ENCODE peak calls at places on chromosomes 4 and X, in eight cellular contexts. G is A549; J is CD8-positive, alpha-beta memory T cell; X is CD4-positive, alpha-beta memory T cell; N is tibial artery; A is GM23248; M is SK-N-SH; V is prostate gland. I is an unnamed sample.
A peak's percentile ranks its signal among the peaks of the same experiment; 100 is the strongest.

GRCh38 chr4:80213117-80213815 is 16.0 kb downstream of the PRDM8 start:
- DNase-seq in G (no peak), J (no peak), X (no peak), N (no peak), A (peak; percentile 93), M (no peak), V (no peak), I (no peak)

GRCh38 chr4:13968723-13969122 is 341.2 kb upstream of the BOD1L1 start:
- DNase-seq in G (no peak), J (no peak), X (no peak), N (no peak), A (peak; percentile 32), M (no peak), V (no peak), I (no peak)

GRCh38 chr4:128844931-128845330 is 35.4 kb downstream of the JADE1 start:
- DNase-seq in G (no peak), J (no peak), X (no peak), N (peak; percentile 56), A (no peak), M (no peak), V (peak; percentile 46), I (peak; percentile 78)

GRCh38 chrX:8504451-8504850 is 39.8 kb downstream of the VCX3B start:
- DNase-seq in G (no peak), J (no peak), X (no peak), N (no peak), A (no peak), M (no peak), V (no peak), I (no peak)

GRCh38 chrX:12984629-12985303 is 9.9 kb downstream of the TMSB4X start:
- DNase-seq in G (peak; percentile 43), J (peak; percentile 69), X (peak; percentile 74), N (no peak), A (peak; percentile 31), M (no peak), V (peak; percentile 51), I (no peak)

GRCh38 chr4:70183168-70183939 is 12.2 kb upstream of the ODAM start:
- DNase-seq in G (peak; percentile 0), J (no peak), X (no peak), N (no peak), A (peak; percentile 74), M (peak; percentile 3), V (no peak), I (no peak)

GRCh38 chr4:84403656-84404055 is 95.4 kb downstream of the NKX6-1 start:
- DNase-seq in G (no peak), J (no peak), X (no peak), N (no peak), A (peak; percentile 30), M (no peak), V (no peak), I (no peak)

GRCh38 chr4:143375326-143376073 is 38.8 kb downstream of the GAB1 start:
- DNase-seq in G (no peak), J (no peak), X (no peak), N (no peak), A (peak; percentile 46), M (peak; percentile 39), V (no peak), I (no peak)

GRCh38 chrX:134990475-134991473 is at the start of gene SMIM10:
- DNase-seq in G (no peak), J (peak; percentile 43), X (no peak), N (peak; percentile 73), A (peak; percentile 85), M (peak; percentile 78), V (peak; percentile 8), I (peak; percentile 93)

GRCh38 chr4:74447636-74448233 is 2.8 kb downstream of the AREG start:
- DNase-seq in G (no peak), J (no peak), X (no peak), N (no peak), A (no peak), M (no peak), V (no peak), I (no peak)

GRCh38 chrX:45824471-45824870 is 623.8 kb upstream of the DIPK2B start:
- DNase-seq in G (peak; percentile 73), J (no peak), X (no peak), N (peak; percentile 38), A (peak; percentile 94), M (peak; percentile 21), V (no peak), I (no peak)

GRCh38 chr4:12924728-12925320 is 559.3 kb downstream of the RAB28 start:
- DNase-seq in G (no peak), J (no peak), X (no peak), N (no peak), A (no peak), M (no peak), V (no peak), I (no peak)

GRCh38 chr4:15557806-15558550 is 88.3 kb downstream of the CC2D2A start:
- DNase-seq in G (no peak), J (no peak), X (no peak), N (no peak), A (no peak), M (no peak), V (no peak), I (no peak)

GRCh38 chrX:137194164-137194563 is 160.4 kb upstream of the GPR101 start:
- DNase-seq in G (peak; percentile 5), J (no peak), X (no peak), N (no peak), A (peak; percentile 36), M (peak; percentile 16), V (no peak), I (no peak)

GRCh38 chr4:24856586-24856985 is 56.3 kb downstream of the CCDC149 start:
- DNase-seq in G (no peak), J (no peak), X (no peak), N (peak; percentile 28), A (peak; percentile 29), M (peak; percentile 7), V (no peak), I (no peak)

GRCh38 chr4:147799986-147800555 is 68.2 kb downstream of the ARHGAP10 start:
- DNase-seq in G (no peak), J (peak; percentile 75), X (peak; percentile 86), N (no peak), A (no peak), M (no peak), V (no peak), I (no peak)

GRCh38 chr4:137076908-137077307 is 455.4 kb downstream of the PCDH18 start:
- DNase-seq in G (no peak), J (no peak), X (no peak), N (no peak), A (no peak), M (no peak), V (no peak), I (no peak)

GRCh38 chr4:51885371-51885770 is 42.4 kb downstream of the DCUN1D4 start:
- DNase-seq in G (peak; percentile 13), J (no peak), X (no peak), N (no peak), A (peak; percentile 57), M (peak; percentile 21), V (no peak), I (no peak)

GRCh38 chr4:133394971-133395627 is 246.0 kb downstream of the PCDH10 start:
- DNase-seq in G (no peak), J (no peak), X (no peak), N (no peak), A (no peak), M (no peak), V (no peak), I (peak; percentile 47)

GRCh38 chr4:37837446-37837845 is 11.0 kb downstream of the PGM2 start:
- DNase-seq in G (no peak), J (no peak), X (no peak), N (no peak), A (peak; percentile 43), M (no peak), V (no peak), I (no peak)
- H3K27ac ChIP-seq in G (no peak overlapping the region), J (no peak overlapping the region), X (no peak overlapping the region), N (no peak overlapping the region), A (no peak overlapping the region), M (peak overlapping the region; percentile 64), V (no peak overlapping the region), I (no peak overlapping the region)

DNA sequence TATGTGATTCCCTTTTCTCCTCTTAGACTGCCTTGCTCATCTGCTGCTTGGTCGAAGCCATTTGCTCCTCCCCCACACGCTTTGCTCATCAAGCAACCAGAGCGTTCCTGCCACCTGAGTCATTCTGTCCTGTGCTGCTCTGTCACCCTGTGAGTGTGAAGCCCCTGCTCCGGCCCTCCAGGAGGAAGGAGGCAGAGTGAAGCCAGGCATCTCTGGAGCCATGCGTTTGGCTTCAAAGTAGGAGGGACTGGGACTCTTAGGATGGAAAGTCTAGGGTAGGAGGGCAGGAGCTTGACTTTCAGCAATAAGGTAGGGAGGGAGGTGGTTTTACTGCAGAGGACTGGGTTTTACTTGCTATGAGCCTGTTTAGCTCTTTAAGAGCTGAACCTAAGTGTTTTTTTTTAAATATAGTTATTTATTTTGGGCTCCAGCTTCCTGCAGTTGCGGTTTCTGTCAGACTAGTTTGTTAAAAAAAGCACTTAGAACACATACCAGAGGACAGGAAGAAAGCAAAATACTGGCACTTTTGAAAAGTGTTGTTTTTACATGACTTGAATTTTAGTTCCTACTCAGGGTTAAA is 63.6 kb downstream of the SPINK2 start:
- DNase-seq in G (peak; percentile 68), J (peak; percentile 79), X (peak; percentile 62), N (peak; percentile 33), A (peak; percentile 97), M (no peak), V (peak; percentile 74), I (peak; percentile 90)
- H3K4me3 ChIP-seq in G (no peak overlapping the region), J (peak overlapping the region; percentile 54), X (peak overlapping the region; percentile 18), N (no peak overlapping the region), A (peak overlapping the region; percentile 13), M (no peak overlapping the region), V (no peak overlapping the region), I (no peak overlapping the region)

GRCh38 chr4:152360045-152360410 is 175.9 kb downstream of the FBXW7 start:
- DNase-seq in G (no peak), J (no peak), X (no peak), N (no peak), A (peak; percentile 72), M (no peak), V (no peak), I (no peak)

GRCh38 chr4:152357206-152357605 is 178.7 kb downstream of the FBXW7 start:
- DNase-seq in G (no peak), J (no peak), X (no peak), N (peak; percentile 32), A (peak; percentile 63), M (no peak), V (no peak), I (no peak)

GRCh38 chr4:152352645-152353116 is 183.2 kb downstream of the FBXW7 start:
- DNase-seq in G (peak; percentile 8), J (no peak), X (no peak), N (peak; percentile 63), A (peak; percentile 96), M (peak; percentile 49), V (peak; percentile 72), I (peak; percentile 52)

GRCh38 chr4:152359208-152360044 is 176.5 kb downstream of the FBXW7 start:
- DNase-seq in G (no peak), J (no peak), X (no peak), N (no peak), A (no peak), M (no peak), V (no peak), I (no peak)

GRCh38 chr4:152356428-152357034 is 179.4 kb downstream of the FBXW7 start:
- DNase-seq in G (no peak), J (no peak), X (no peak), N (no peak), A (peak; percentile 46), M (no peak), V (no peak), I (no peak)
- H3K27ac ChIP-seq in G (no peak overlapping the region), J (no peak overlapping the region), X (no peak overlapping the region), N (no peak overlapping the region), A (peak overlapping the region; percentile 27), M (no peak overlapping the region), V (no peak overlapping the region), I (no peak overlapping the region)

GRCh38 chr4:76898949-76899640 is 1.2 kb upstream of the SOWAHB start:
- DNase-seq in G (no peak), J (no peak), X (no peak), N (no peak), A (peak; percentile 21), M (no peak), V (no peak), I (no peak)
- H3K4me3 ChIP-seq in G (no peak overlapping the region), J (no peak overlapping the region), X (no peak overlapping the region), N (no peak overlapping the region), A (no peak overlapping the region), M (no peak overlapping the region), V (no peak overlapping the region), I (peak overlapping the region; percentile 4)